ENCODE peak calls at places on chromosome 18, in six cellular contexts. One of them, this sample, is unnamed.

GRCh38 chr18:46756172-46756558 is 688 bp downstream of the ST8SIA5 start:
- DNase-seq in fibroblast of the aortic adventitia: no peak
- DNase-seq in AG10803: no peak
- DNase-seq in coronary artery: no peak
- DNase-seq in RWPE2: no peak
- DNase-seq in mesothelial cell of epicardium: no peak
- DNase-seq in this sample: no peak

GRCh38 chr18:12777543-12777942 is 74.7 kb downstream of the PSMG2 start:
- DNase-seq in fibroblast of the aortic adventitia: no peak
- DNase-seq in AG10803: no peak
- DNase-seq in RWPE2: no peak
- DNase-seq in mesothelial cell of epicardium: no peak
- DNase-seq in coronary artery: no peak
- DNase-seq in this sample: no peak

GRCh38 chr18:10122116-10122515 is 208.3 kb downstream of the VAPA start:
- DNase-seq in fibroblast of the aortic adventitia: peak; percentile 46
- DNase-seq in coronary artery: no peak
- DNase-seq in mesothelial cell of epicardium: no peak
- DNase-seq in RWPE2: no peak
- DNase-seq in AG10803: peak; percentile 97
- DNase-seq in this sample: no peak

GRCh38 chr18:33596178-33596854 is 18.3 kb downstream of the ASXL3 start:
- DNase-seq in mesothelial cell of epicardium: no peak
- DNase-seq in fibroblast of the aortic adventitia: peak; percentile 67
- DNase-seq in AG10803: peak; percentile 3
- DNase-seq in RWPE2: no peak
- DNase-seq in coronary artery: no peak
- DNase-seq in this sample: no peak

GRCh38 chr18:8260319-8260718 is 348.9 kb upstream of the RAB12 start:
- DNase-seq in AG10803: peak; percentile 19
- DNase-seq in fibroblast of the aortic adventitia: no peak
- DNase-seq in coronary artery: no peak
- DNase-seq in RWPE2: no peak
- DNase-seq in mesothelial cell of epicardium: no peak
- DNase-seq in this sample: no peak

GRCh38 chr18:76212958-76213357 is 282.1 kb downstream of the ZNF516 start:
- DNase-seq in RWPE2: no peak
- DNase-seq in AG10803: no peak
- DNase-seq in fibroblast of the aortic adventitia: no peak
- DNase-seq in mesothelial cell of epicardium: no peak
- DNase-seq in coronary artery: no peak
- DNase-seq in this sample: no peak

GRCh38 chr18:10242922-10243680 is 211.3 kb upstream of the APCDD1 start:
- DNase-seq in coronary artery: no peak
- DNase-seq in fibroblast of the aortic adventitia: no peak
- DNase-seq in RWPE2: no peak
- DNase-seq in AG10803: no peak
- DNase-seq in mesothelial cell of epicardium: no peak
- DNase-seq in this sample: no peak

GRCh38 chr18:2976733-2977132 is 36.2 kb downstream of the LPIN2 start:
- DNase-seq in fibroblast of the aortic adventitia: no peak
- DNase-seq in coronary artery: no peak
- DNase-seq in mesothelial cell of epicardium: no peak
- DNase-seq in AG10803: no peak
- DNase-seq in RWPE2: no peak
- DNase-seq in this sample: no peak

GRCh38 chr18:74084184-74084583 is 63.5 kb downstream of the FBXO15 start:
- DNase-seq in RWPE2: no peak
- DNase-seq in AG10803: no peak
- DNase-seq in coronary artery: no peak
- DNase-seq in fibroblast of the aortic adventitia: no peak
- DNase-seq in mesothelial cell of epicardium: no peak
- DNase-seq in this sample: no peak

GRCh38 chr18:77147418-77147852 is 14.9 kb upstream of the MBP start:
- DNase-seq in RWPE2: no peak
- DNase-seq in mesothelial cell of epicardium: no peak
- DNase-seq in coronary artery: peak; percentile 69
- DNase-seq in AG10803: peak; percentile 48
- DNase-seq in fibroblast of the aortic adventitia: peak; percentile 63
- DNase-seq in this sample: peak; percentile 37

GRCh38 chr18:57660961-57661360 is 39.3 kb upstream of the NARS1 start:
- DNase-seq in fibroblast of the aortic adventitia: no peak
- DNase-seq in RWPE2: no peak
- DNase-seq in coronary artery: no peak
- DNase-seq in AG10803: peak; percentile 58
- DNase-seq in mesothelial cell of epicardium: no peak
- DNase-seq in this sample: no peak

GRCh38 chr18:63422087-63422861 is at the start of gene VPS4B:
- DNase-seq in AG10803: peak; percentile 99
- DNase-seq in fibroblast of the aortic adventitia: peak; percentile 99
- DNase-seq in mesothelial cell of epicardium: peak; percentile 99
- DNase-seq in coronary artery: peak; percentile 99
- DNase-seq in RWPE2: peak; percentile 97
- DNase-seq in this sample: peak; percentile 100
- TF ChIP-seq CTCF in AG10803: no peak
- TF ChIP-seq CTCF in fibroblast of the aortic adventitia: peak; percentile 10
- TF ChIP-seq CTCF in mesothelial cell of epicardium: no peak
- TF ChIP-seq CTCF in coronary artery: no peak
- TF ChIP-seq CTCF in RWPE2: no peak
- TF ChIP-seq CTCF in this sample: no peak

GRCh38 chr18:72634500-72634899 is 90.4 kb upstream of the CBLN2 start:
- DNase-seq in fibroblast of the aortic adventitia: no peak
- DNase-seq in AG10803: no peak
- DNase-seq in RWPE2: no peak
- DNase-seq in coronary artery: no peak
- DNase-seq in mesothelial cell of epicardium: no peak
- DNase-seq in this sample: no peak
- TF ChIP-seq CTCF in fibroblast of the aortic adventitia: no peak
- TF ChIP-seq CTCF in AG10803: no peak
- TF ChIP-seq CTCF in RWPE2: peak; percentile 24
- TF ChIP-seq CTCF in coronary artery: no peak
- TF ChIP-seq CTCF in mesothelial cell of epicardium: no peak
- TF ChIP-seq CTCF in this sample: no peak

DNA sequence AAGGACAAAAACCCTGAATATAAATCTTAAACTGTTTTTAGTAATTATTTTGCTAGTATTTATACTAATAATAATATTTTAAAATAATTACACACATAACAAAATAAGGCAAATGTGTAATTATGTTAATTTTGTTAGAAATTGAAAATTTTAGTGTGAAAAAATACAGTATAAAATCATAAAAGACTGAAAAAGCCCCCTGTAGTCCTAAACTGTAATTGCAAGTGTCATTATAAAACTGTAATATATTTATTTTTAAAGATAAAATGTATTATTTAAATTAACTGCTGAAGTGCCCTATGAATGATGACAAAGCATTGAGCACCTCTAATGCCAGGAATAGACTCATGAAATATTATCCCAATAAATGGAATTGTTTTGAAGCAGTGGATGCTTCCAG is 1117.7 kb downstream of the CBLN2 start:
- DNase-seq in coronary artery: no peak
- DNase-seq in fibroblast of the aortic adventitia: peak; percentile 6
- DNase-seq in AG10803: no peak
- DNase-seq in mesothelial cell of epicardium: no peak
- DNase-seq in RWPE2: no peak
- DNase-seq in this sample: no peak
- TF ChIP-seq CTCF in coronary artery: no peak
- TF ChIP-seq CTCF in fibroblast of the aortic adventitia: peak; percentile 31
- TF ChIP-seq CTCF in AG10803: no peak
- TF ChIP-seq CTCF in mesothelial cell of epicardium: peak; percentile 64
- TF ChIP-seq CTCF in RWPE2: peak; percentile 10
- TF ChIP-seq CTCF in this sample: no peak

GRCh38 chr18:54641734-54642133 is 50.7 kb downstream of the DYNAP start:
- DNase-seq in mesothelial cell of epicardium: no peak
- DNase-seq in fibroblast of the aortic adventitia: no peak
- DNase-seq in RWPE2: no peak
- DNase-seq in coronary artery: no peak
- DNase-seq in AG10803: no peak
- DNase-seq in this sample: no peak

DNA sequence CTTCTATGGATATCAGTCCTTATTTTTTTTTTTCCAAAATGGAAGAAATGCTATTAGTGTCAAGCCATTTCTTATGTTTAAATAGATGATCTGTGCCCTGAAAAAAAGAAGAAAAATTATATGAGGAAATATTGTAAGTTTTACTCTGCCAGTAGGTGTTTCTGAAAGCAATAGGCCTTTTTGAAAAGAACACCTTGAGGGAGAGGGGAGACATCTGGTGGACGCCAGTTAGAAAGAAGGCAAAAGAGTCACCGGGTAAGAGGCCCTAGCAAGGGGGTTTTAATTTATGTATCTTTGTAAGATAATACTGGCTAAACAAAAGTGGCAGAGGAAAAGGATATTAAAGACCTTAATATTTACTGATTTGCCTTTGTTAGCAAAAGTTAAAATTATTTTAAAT is 56.1 kb downstream of the DYNAP start:
- DNase-seq in fibroblast of the aortic adventitia: peak; percentile 12
- DNase-seq in AG10803: no peak
- DNase-seq in mesothelial cell of epicardium: no peak
- DNase-seq in RWPE2: no peak
- DNase-seq in coronary artery: no peak
- DNase-seq in this sample: no peak
- TF ChIP-seq CTCF in fibroblast of the aortic adventitia: no peak
- TF ChIP-seq CTCF in AG10803: peak; percentile 21
- TF ChIP-seq CTCF in mesothelial cell of epicardium: no peak
- TF ChIP-seq CTCF in RWPE2: peak; percentile 74
- TF ChIP-seq CTCF in coronary artery: no peak
- TF ChIP-seq CTCF in this sample: no peak

GRCh38 chr18:7164610-7165009 is 47.0 kb upstream of the LAMA1 start:
- DNase-seq in RWPE2: no peak
- DNase-seq in AG10803: peak; percentile 22
- DNase-seq in mesothelial cell of epicardium: no peak
- DNase-seq in coronary artery: no peak
- DNase-seq in fibroblast of the aortic adventitia: no peak
- DNase-seq in this sample: no peak
- TF ChIP-seq CTCF in RWPE2: peak; percentile 49
- TF ChIP-seq CTCF in AG10803: peak; percentile 45
- TF ChIP-seq CTCF in mesothelial cell of epicardium: no peak
- TF ChIP-seq CTCF in coronary artery: no peak
- TF ChIP-seq CTCF in fibroblast of the aortic adventitia: no peak
- TF ChIP-seq CTCF in this sample: no peak

DNA sequence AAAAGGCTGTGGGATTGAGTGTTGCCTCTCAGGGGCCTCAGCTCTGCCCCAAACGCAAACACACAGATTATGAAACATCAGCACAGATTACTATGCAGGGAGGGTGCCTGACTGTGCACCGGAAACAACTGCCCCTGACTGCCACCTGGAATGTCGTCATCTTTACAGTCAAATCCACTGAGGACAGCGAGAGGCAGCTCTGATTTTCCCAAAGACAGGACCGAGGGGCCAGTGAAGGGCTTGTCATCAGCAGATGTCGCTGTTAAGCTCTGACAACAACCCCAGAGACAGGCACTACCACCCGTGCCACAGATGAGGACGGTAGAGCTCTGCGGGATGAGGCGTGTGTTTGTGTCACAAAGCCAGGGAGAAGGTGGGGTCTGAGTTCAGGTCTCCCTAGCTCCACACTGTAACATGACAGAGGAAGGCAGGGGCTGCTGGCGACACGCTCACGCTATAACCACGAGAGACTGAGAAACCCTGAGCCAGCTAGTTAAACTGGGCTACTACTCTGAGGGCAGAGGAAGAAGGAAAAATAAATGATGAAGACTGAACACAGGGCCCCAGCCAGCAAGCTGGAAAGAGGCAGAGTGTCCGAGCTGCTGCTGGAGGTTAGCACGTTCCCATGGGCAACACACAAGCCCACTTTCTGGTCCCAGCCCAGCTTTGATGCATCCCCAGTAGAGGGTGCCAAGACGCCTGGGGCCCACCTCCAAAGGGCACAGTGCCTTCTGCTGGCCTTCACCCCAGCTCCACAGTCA is 47.0 kb downstream of the PARD6G start:
- DNase-seq in AG10803: peak; percentile 22
- DNase-seq in mesothelial cell of epicardium: no peak
- DNase-seq in fibroblast of the aortic adventitia: no peak
- DNase-seq in coronary artery: no peak
- DNase-seq in RWPE2: no peak
- DNase-seq in this sample: no peak
- TF ChIP-seq CTCF in AG10803: peak; percentile 40
- TF ChIP-seq CTCF in mesothelial cell of epicardium: no peak
- TF ChIP-seq CTCF in fibroblast of the aortic adventitia: no peak
- TF ChIP-seq CTCF in coronary artery: no peak
- TF ChIP-seq CTCF in RWPE2: peak; percentile 17
- TF ChIP-seq CTCF in this sample: no peak

GRCh38 chr18:24271381-24272331 is 126.0 kb downstream of the OSBPL1A start:
- DNase-seq in mesothelial cell of epicardium: peak; percentile 67
- DNase-seq in fibroblast of the aortic adventitia: peak; percentile 66
- DNase-seq in RWPE2: peak; percentile 79
- DNase-seq in AG10803: peak; percentile 71
- DNase-seq in coronary artery: peak; percentile 85
- DNase-seq in this sample: peak; percentile 22
- TF ChIP-seq CTCF in mesothelial cell of epicardium: no peak
- TF ChIP-seq CTCF in fibroblast of the aortic adventitia: peak; percentile 42
- TF ChIP-seq CTCF in RWPE2: no peak
- TF ChIP-seq CTCF in AG10803: no peak
- TF ChIP-seq CTCF in coronary artery: no peak
- TF ChIP-seq CTCF in this sample: no peak